ENCODE peak calls at places on chromosomes 4 and X, in nine cellular contexts. Z is GM04504; W is activated CD8-positive, alpha-beta memory T cell treated with anti-CD3 and anti-CD28 coated beads, Interleukin-2, amount 50 U/mL, for 48 hours; I is heart left ventricle; T is mesothelial cell of epicardium; U is K562; N is activated CD8-positive, alpha-beta T cell treated with anti-CD3 and anti-CD28 coated beads for 36 hours; R is activated naive CD8-positive, alpha-beta T cell treated with anti-CD3 and anti-CD28 coated beads for 36 hours; P is IMR-90. K is an unnamed sample.

GRCh38 chr4:19327364-19327763 is 924.3 kb upstream of the SLIT2 start:
- DNase-seq in Z (no peak), W (no peak), I (no peak), T (no peak), U (no peak), N (no peak), R (no peak), P (peak), K (no peak)

GRCh38 chr4:40046311-40046980 is 10.2 kb upstream of the N4BP2 start:
- DNase-seq in Z (no peak), W (no peak), I (no peak), T (no peak), U (no peak), N (peak), R (peak), P (peak), K (no peak)

GRCh38 chr4:66275381-66276060 is 605.2 kb upstream of the EPHA5 start:
- DNase-seq in Z (no peak), W (no peak), I (no peak), T (no peak), U (no peak), N (no peak), R (no peak), P (no peak), K (no peak)

GRCh38 chr4:623914-624626 is 1.3 kb upstream of the PDE6B start:
- DNase-seq in Z (no peak), W (no peak), I (no peak), T (no peak), U (no peak), N (no peak), R (no peak), P (no peak), K (no peak)

GRCh38 chr4:39319678-39320077 is 46.5 kb downstream of the RFC1 start:
- DNase-seq in Z (peak), W (no peak), I (no peak), T (no peak), U (no peak), N (no peak), R (no peak), P (peak), K (no peak)

GRCh38 chr4:53688186-53688790 is 97.0 kb upstream of the LNX1 start:
- DNase-seq in Z (peak), W (no peak), I (no peak), T (no peak), U (no peak), N (peak), R (peak), P (peak), K (no peak)

GRCh38 chrX:7083468-7084396 is 63.8 kb upstream of the STS start:
- DNase-seq in Z (peak), W (peak), I (no peak), T (no peak), U (no peak), N (peak), R (peak), P (peak), K (no peak)

GRCh38 chrX:53115550-53115874 is 21.6 kb downstream of the KANTR start:
- DNase-seq in Z (no peak), W (no peak), I (no peak), T (no peak), U (no peak), N (no peak), R (no peak), P (no peak), K (no peak)

GRCh38 chr4:57231781-57232180 is 121.6 kb upstream of the IGFBP7 start:
- DNase-seq in Z (no peak), W (no peak), I (no peak), T (no peak), U (no peak), N (no peak), R (no peak), P (no peak), K (no peak)

GRCh38 chr4:77852892-77853495 is 9.6 kb upstream of the MRPL1 start:
- DNase-seq in Z (no peak), W (peak), I (no peak), T (no peak), U (no peak), N (peak), R (peak), P (no peak), K (peak)

GRCh38 chr4:106149026-106149425 is 167.0 kb downstream of the TBCK start:
- DNase-seq in Z (no peak), W (no peak), I (no peak), T (no peak), U (no peak), N (no peak), R (no peak), P (no peak), K (no peak)

GRCh38 chr4:5956285-5957021 is 61.8 kb downstream of the C4orf50 start:
- DNase-seq in Z (no peak), W (no peak), I (no peak), T (no peak), U (no peak), N (no peak), R (no peak), P (no peak), K (no peak)

GRCh38 chr4:138588501-138588900 is 346.4 kb upstream of the SLC7A11 start:
- DNase-seq in Z (no peak), W (no peak), I (no peak), T (no peak), U (no peak), N (no peak), R (no peak), P (no peak), K (no peak)

GRCh38 chr4:39502034-39502658 is 25.1 kb downstream of the UGDH start:
- DNase-seq in Z (peak), W (no peak), I (no peak), T (no peak), U (no peak), N (no peak), R (no peak), P (peak), K (no peak)

GRCh38 chrX:55135171-55135570 is 46.4 kb downstream of the PAGE2 start:
- DNase-seq in Z (peak), W (no peak), I (peak), T (no peak), U (peak), N (peak), R (peak), P (peak), K (no peak)

K was measured in CMK.